ENCODE peak calls at places on chromosomes 4 and X, in eight cellular contexts. A, M, B, G, Q, J, P and F are unnamed samples. For H3K27me3, the result is how much of the 10 kb centered on the place peaks cover.

GRCh38 chr4:177191586-177191985 is 118.1 kb upstream of the NEIL3 start:
- DNase-seq in M (no peak), G (no peak), A (no peak), P (no peak), Q (no peak), B (no peak), J (no peak), F (peak)

GRCh38 chr4:113064244-113064643 is 14.8 kb downstream of the ANK2 start:
- DNase-seq in G (no peak), A (no peak), J (no peak), Q (no peak), P (no peak), M (no peak), B (no peak), F (peak)

GRCh38 chrX:118698516-118699247 is 28.7 kb upstream of the IL13RA1 start:
- DNase-seq in J (no peak), A (no peak), B (no peak), P (no peak), G (no peak), M (no peak), Q (no peak), F (no peak)

GRCh38 chr4:184676093-184676492 is 26.6 kb downstream of the PRIMPOL start:
- DNase-seq in A (no peak), M (no peak), J (no peak), P (no peak), Q (no peak), G (no peak), B (no peak), F (no peak)

GRCh38 chr4:137861682-137862081 is 329.4 kb upstream of the PCDH18 start:
- DNase-seq in G (no peak), B (no peak), A (no peak), Q (no peak), P (peak), M (no peak), J (no peak), F (no peak)

GRCh38 chr4:104490096-104490769 is 4.5 kb downstream of the CXXC4 start:
- DNase-seq in G (peak), M (no peak), A (peak), J (no peak), P (no peak), B (no peak), Q (no peak), F (peak)

GRCh38 chr4:84436812-84437211 is 62.3 kb downstream of the NKX6-1 start:
- DNase-seq in P (no peak), B (no peak), Q (no peak), A (no peak), G (no peak), J (no peak), M (no peak), F (no peak)

GRCh38 chr4:172871381-172871780 is 297.2 kb upstream of the GALNT7 start:
- DNase-seq in G (no peak), M (no peak), P (no peak), A (no peak), J (no peak), B (no peak), Q (no peak), F (peak)

GRCh38 chrX:102963955-102964354 is 26.9 kb downstream of the RAB40AL start:
- DNase-seq in A (no peak), M (no peak), B (no peak), J (no peak), G (no peak), P (no peak), Q (no peak), F (no peak)

GRCh38 chrX:39955621-39956020 is 142.1 kb downstream of the BCOR start:
- DNase-seq in M (no peak), B (no peak), A (no peak), P (no peak), J (no peak), G (no peak), Q (no peak), F (peak)

GRCh38 chr4:142874684-142875083 is 28.6 kb upstream of the INPP4B start:
- DNase-seq in P (no peak), G (no peak), J (no peak), M (no peak), Q (no peak), A (no peak), B (no peak), F (no peak)

GRCh38 chrX:729583-730409 is 99.2 kb downstream of the SHOX start:
- DNase-seq in A (no peak), B (no peak), J (peak), P (no peak), G (no peak), M (no peak), Q (no peak), F (no peak)

GRCh38 chrX:10615931-10616780 is 4.2 kb downstream of the MID1 start:
- DNase-seq in P (peak), A (peak), Q (no peak), J (no peak), M (no peak), G (peak), B (no peak), F (peak)

GRCh38 chr4:125315571-125316390 is 1.0 kb downstream of the FAT4 start:
- DNase-seq in P (peak), J (peak), M (no peak), A (peak), Q (peak), G (peak), B (peak), F (peak)

GRCh38 chr4:26936284-26937065 is 75.8 kb downstream of the STIM2 start:
- DNase-seq in M (no peak), B (peak), G (no peak), P (no peak), A (no peak), Q (no peak), J (no peak), F (no peak)

GRCh38 chr4:184514121-184514988 is 40.0 kb upstream of the IRF2 start:
- DNase-seq in Q (peak), J (no peak), A (peak), G (peak), B (peak), P (peak), M (no peak), F (no peak)

GRCh38 chr4:155232432-155232831 is 24.0 kb downstream of the NPY2R start:
- DNase-seq in A (no peak), Q (no peak), J (no peak), G (no peak), B (no peak), P (no peak), M (no peak), F (no peak)

GRCh38 chrX:53321216-53321942 is 40.0 kb upstream of the IQSEC2 start:
- DNase-seq in P (peak), A (no peak), Q (no peak), B (peak), M (no peak), G (no peak), J (no peak), F (peak)

GRCh38 chrX:118345045-118345400 is 883 bp upstream of the WDR44 start:
- DNase-seq in B (no peak), Q (no peak), J (no peak), G (no peak), P (no peak), A (no peak), M (no peak), F (no peak)

GRCh38 chrX:153921070-153921469 is 5.0 kb downstream of the ARHGAP4 start:
- DNase-seq in B (peak), P (no peak), J (no peak), Q (no peak), G (no peak), A (no peak), M (no peak), F (no peak)

GRCh38 chr4:1575418-1576199 is 108.5 kb downstream of the FAM53A start:
- DNase-seq in Q (no peak), B (peak), J (no peak), P (no peak), A (no peak), G (no peak), M (no peak), F (peak)

GRCh38 chrX:107834273-107835201 is 8.9 kb downstream of the MID2 start:
- DNase-seq in M (no peak), Q (no peak), B (no peak), A (no peak), P (no peak), J (no peak), G (no peak), F (no peak)

GRCh38 chr4:48017108-48017527 is 546 bp downstream of the NIPAL1 start:
- DNase-seq in Q (peak), B (peak), P (peak), G (peak), M (no peak), J (peak), A (peak), F (peak)

GRCh38 chr4:7960790-7961655 is 21.4 kb upstream of the AFAP1 start:
- DNase-seq in P (peak), M (no peak), J (peak), Q (no peak), A (no peak), G (no peak), B (no peak), F (no peak)

GRCh38 chr4:20474119-20474518 is 222.4 kb downstream of the SLIT2 start:
- DNase-seq in M (no peak), Q (no peak), P (peak), J (no peak), G (no peak), B (no peak), A (no peak), F (no peak)

GRCh38 chr4:158079661-158080060 is 93.2 kb downstream of the GASK1B start:
- DNase-seq in B (no peak), Q (no peak), G (peak), J (no peak), A (no peak), P (no peak), M (no peak), F (no peak)

GRCh38 chr4:110637408-110638131 is 14.7 kb upstream of the PITX2 start:
- DNase-seq in Q (no peak), B (no peak), M (no peak), P (no peak), J (no peak), A (no peak), G (no peak), F (peak)

GRCh38 chr4:152126233-152126632 is 365.4 kb upstream of the GATB start:
- DNase-seq in M (no peak), B (no peak), P (no peak), G (no peak), Q (no peak), A (no peak), J (no peak), F (no peak)

GRCh38 chrX:31608651-31609050 is 536.8 kb upstream of the FTHL17 start:
- DNase-seq in B (no peak), G (no peak), Q (no peak), A (no peak), P (no peak), J (no peak), M (no peak), F (no peak)

GRCh38 chr4:69773443-69773842 is 13.0 kb upstream of the SULT1B1 start:
- DNase-seq in G (no peak), M (no peak), B (no peak), Q (no peak), A (peak), P (no peak), J (no peak), F (no peak)

GRCh38 chrX:147935156-147935758 is 23.5 kb downstream of the FMR1 start:
- DNase-seq in Q (no peak), A (no peak), M (no peak), J (no peak), G (no peak), B (no peak), P (no peak), F (no peak)

GRCh38 chr4:82891728-82892466 is 944 bp upstream of the SEC31A start:
- DNase-seq in B (no peak), A (no peak), Q (no peak), G (no peak), P (peak), M (no peak), J (no peak), F (no peak)

GRCh38 chrX:9704876-9705465 is 60.7 kb downstream of the GPR143 start:
- DNase-seq in A (no peak), G (no peak), M (no peak), P (no peak), B (no peak), J (no peak), Q (no peak), F (no peak)

DNA sequence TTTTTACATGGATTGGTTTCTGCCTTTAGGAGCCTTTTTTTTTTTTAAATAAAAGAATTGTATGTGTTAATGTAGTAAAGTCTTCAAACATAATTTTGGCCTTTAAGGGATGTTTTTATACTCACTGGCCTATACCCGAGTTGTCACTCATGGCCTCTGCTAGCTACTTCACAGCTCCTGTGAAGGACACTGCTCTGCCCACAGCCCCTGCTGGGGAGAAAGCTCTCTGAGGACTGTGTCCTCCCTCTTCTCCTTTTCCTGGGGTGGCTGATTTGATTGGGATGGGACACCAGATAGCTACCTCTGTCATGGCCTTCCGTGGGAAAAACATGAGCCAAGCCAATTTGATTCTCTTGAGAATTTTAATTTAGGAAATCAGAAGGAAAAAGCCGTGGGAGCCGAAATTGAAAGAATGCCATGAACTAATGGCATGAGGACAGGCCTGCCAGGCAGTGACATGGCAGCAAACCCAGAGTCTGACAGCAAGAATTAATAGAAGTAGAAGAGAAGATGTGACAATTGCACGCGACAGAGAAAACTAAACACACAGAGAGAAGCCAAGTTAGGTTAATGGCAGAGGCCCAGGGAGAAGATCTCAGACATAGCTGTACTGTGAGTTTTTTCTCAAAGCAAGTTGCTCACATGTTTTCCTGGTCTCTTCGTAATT is 81.4 kb downstream of the ARHGAP10 start:
- DNase-seq in G (no peak), A (no peak), M (no peak), J (no peak), Q (no peak), P (no peak), B (no peak), F (no peak)
- H3K4me3 ChIP-seq in G (no peak), A (no peak), M (no peak), J (no peak), Q (no peak), P (peak), B (no peak), F (no peak)

DNA sequence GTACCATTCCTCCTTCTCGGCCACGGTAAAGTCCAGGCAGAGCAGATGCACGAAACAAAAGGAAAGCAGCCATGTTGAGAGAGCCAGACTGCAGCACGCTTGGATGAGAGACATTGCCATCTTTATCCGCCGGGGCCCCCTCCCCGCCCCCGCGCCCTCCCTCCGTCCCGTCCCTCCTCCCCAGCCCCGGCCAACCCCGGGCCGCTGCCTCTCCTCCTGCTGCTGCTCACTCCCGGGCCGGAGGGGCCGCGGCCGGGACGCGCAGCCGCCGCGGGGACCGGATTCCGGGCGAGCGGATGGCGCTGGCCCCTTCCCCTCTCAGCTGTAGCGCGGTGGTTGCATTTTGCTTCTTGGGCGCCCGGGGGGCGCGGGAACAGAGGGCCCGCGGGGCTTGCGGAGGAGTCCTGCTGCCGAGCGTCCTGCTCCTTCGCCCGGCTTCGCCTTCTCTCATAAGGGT is 552 bp downstream of the RNF150 start:
- DNase-seq in J (peak), P (peak), G (peak), B (no peak), A (peak), Q (peak), M (no peak), F (peak)
- H3K27me3 ChIP-seq in J (under half), P (under half), G (under half), B (under half), A (under half), Q (under half), M (under half), F (under half)

GRCh38 chrX:136689441-136689840 is 41.5 kb downstream of the CD40LG start:
- DNase-seq in M (no peak), G (no peak), P (peak), B (no peak), J (no peak), Q (no peak), A (no peak), F (peak)

GRCh38 chrX:136692271-136692670 is 44.3 kb downstream of the CD40LG start:
- DNase-seq in A (no peak), M (no peak), G (no peak), B (no peak), J (no peak), Q (no peak), P (no peak), F (no peak)

GRCh38 chrX:136691028-136691809 is 43.3 kb downstream of the CD40LG start:
- DNase-seq in P (no peak), A (no peak), B (no peak), G (no peak), M (no peak), J (no peak), Q (no peak), F (no peak)

DNA sequence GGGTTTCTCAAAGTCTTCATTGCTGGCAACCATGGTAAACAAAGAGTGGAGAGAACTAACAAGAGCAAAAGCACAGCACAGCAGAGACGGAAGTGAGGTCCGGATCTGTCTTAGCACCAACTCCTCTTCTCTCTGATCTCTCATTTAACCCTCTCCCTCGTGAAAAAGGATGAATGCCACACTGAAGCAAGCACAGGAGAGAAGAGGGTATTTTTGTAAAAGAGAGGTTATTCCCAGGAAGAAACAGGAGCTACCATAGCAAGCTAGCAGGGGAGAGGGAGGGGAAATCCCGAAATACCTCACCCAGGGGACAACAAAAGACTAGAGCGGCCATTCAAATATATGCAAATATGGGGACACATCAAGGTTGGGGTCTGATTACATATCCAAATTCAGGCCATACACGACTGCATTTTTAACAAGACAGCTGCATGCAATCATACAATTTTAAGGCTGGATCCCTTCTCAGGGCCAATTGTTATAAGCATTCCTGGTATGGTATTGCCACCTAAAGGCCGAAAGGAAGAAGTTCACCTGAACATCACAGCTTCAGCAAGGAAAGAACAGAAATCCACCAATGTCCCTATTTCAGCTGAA is 46.6 kb downstream of the CD40LG start:
- DNase-seq in J (no peak), Q (no peak), A (no peak), M (no peak), G (no peak), B (no peak), P (peak), F (peak)
- H3K4me3 ChIP-seq in J (no peak), Q (no peak), A (no peak), M (no peak), G (no peak), B (no peak), P (no peak), F (no peak)

GRCh38 chr4:178202422-178202821 is 760.2 kb upstream of the AGA start:
- DNase-seq in B (no peak), M (no peak), J (no peak), P (no peak), A (no peak), Q (no peak), G (no peak), F (no peak)
- H3K27me3 ChIP-seq in B (under half), M (under half), J (under half), P (under half), A (under half), Q (under half), G (under half), F (under half)

DNA sequence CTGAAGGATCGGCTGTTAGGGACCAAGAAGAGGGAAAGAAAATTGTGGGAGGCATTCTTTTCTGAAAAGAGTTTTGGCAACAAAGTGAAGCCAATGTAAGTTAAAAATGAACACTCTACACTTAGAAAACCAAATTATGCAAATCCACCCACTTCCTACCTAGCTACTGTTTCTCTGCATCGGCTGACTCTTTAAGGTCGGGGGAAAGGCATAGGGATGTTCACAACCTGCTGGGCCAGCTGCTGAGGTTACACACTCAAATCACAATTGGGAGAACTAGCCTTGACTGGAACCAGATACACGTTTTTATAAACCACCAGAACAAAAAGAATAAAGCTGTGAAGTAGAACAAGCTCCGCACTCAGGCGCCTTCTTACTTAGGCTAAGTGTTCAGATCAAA is 165.7 kb downstream of the LDB2 start:
- DNase-seq in P (no peak), G (no peak), B (no peak), Q (no peak), M (no peak), A (no peak), J (no peak), F (no peak)
- H3K4me3 ChIP-seq in P (no peak), G (no peak), B (no peak), Q (no peak), M (no peak), A (no peak), J (no peak), F (no peak)

GRCh38 chr4:3112979-3113469 is 38.5 kb downstream of the HTT start:
- DNase-seq in J (no peak), A (no peak), M (no peak), P (no peak), B (no peak), G (no peak), Q (no peak), F (no peak)
- H3K27me3 ChIP-seq in J (under half), A (under half), M (under half), P (under half), B (under half), G (under half), Q (under half), F (under half)